ENCODE peak calls at places on chromosomes 5 and 9, in six cellular contexts. I, Y, H, K, R and S are unnamed samples.

GRCh38 chr5:67493676-67494075 is 297.1 kb upstream of the CD180 start:
- DNase-seq in I (peak), Y (no peak), H (peak), K (peak), R (peak), S (peak)

GRCh38 chr5:157651623-157652376 is 438 bp downstream of the SOX30 start:
- DNase-seq in I (no peak), Y (peak), H (peak), K (no peak), R (no peak), S (no peak)

GRCh38 chr9:94127806-94128205 is 43.5 kb downstream of the PTPDC1 start:
- DNase-seq in I (no peak), Y (no peak), H (no peak), K (no peak), R (no peak), S (no peak)

GRCh38 chr9:2173170-2173569 is 158.0 kb downstream of the SMARCA2 start:
- DNase-seq in I (no peak), Y (no peak), H (no peak), K (no peak), R (no peak), S (no peak)

GRCh38 chr5:21164425-21164824 is 1176.4 kb upstream of the CDH18 start:
- DNase-seq in I (no peak), Y (no peak), H (no peak), K (no peak), R (no peak), S (no peak)

GRCh38 chr5:179243333-179243732 is 101.9 kb downstream of the ADAMTS2 start:
- DNase-seq in I (no peak), Y (no peak), H (no peak), K (no peak), R (no peak), S (no peak)

GRCh38 chr5:138913773-138914172 is 38.6 kb upstream of the LRRTM2 start:
- DNase-seq in I (no peak), Y (no peak), H (no peak), K (no peak), R (no peak), S (no peak)

GRCh38 chr9:117782931-117783788 is 79.0 kb downstream of the TLR4 start:
- DNase-seq in I (peak), Y (peak), H (peak), K (no peak), R (peak), S (peak)

GRCh38 chr9:110623462-110624025 is 44.0 kb upstream of the SVEP1 start:
- DNase-seq in I (peak), Y (peak), H (peak), K (peak), R (peak), S (peak)

GRCh38 chr5:27125856-27126255 is 87.5 kb upstream of the CDH9 start:
- DNase-seq in I (no peak), Y (no peak), H (no peak), K (no peak), R (no peak), S (no peak)

GRCh38 chr9:21692390-21692789 is 110.0 kb upstream of the MTAP start:
- DNase-seq in I (no peak), Y (no peak), H (no peak), K (no peak), R (no peak), S (no peak)

GRCh38 chr9:138100711-138101349 is 223.2 kb downstream of the CACNA1B start:
- DNase-seq in I (peak), Y (no peak), H (no peak), K (no peak), R (no peak), S (peak)

GRCh38 chr5:1747803-1748085 is 51.9 kb downstream of the MRPL36 start:
- DNase-seq in I (no peak), Y (no peak), H (no peak), K (no peak), R (no peak), S (no peak)

GRCh38 chr9:545480-545879 is 296.0 kb upstream of the DMRT1 start:
- DNase-seq in I (no peak), Y (no peak), H (no peak), K (no peak), R (no peak), S (no peak)

GRCh38 chr9:27398982-27399653 is 102.2 kb upstream of the EQTN start:
- DNase-seq in I (no peak), Y (no peak), H (no peak), K (no peak), R (no peak), S (no peak)

GRCh38 chr5:71816307-71816706 is 97.2 kb downstream of the CARTPT start:
- DNase-seq in I (no peak), Y (no peak), H (no peak), K (no peak), R (no peak), S (no peak)

GRCh38 chr5:149857499-149857898 is 87.1 kb downstream of the PDE6A start:
- DNase-seq in I (peak), Y (no peak), H (peak), K (no peak), R (no peak), S (no peak)

GRCh38 chr5:143143973-143144372 is 259.5 kb downstream of the NR3C1 start:
- DNase-seq in I (no peak), Y (no peak), H (no peak), K (no peak), R (no peak), S (no peak)

GRCh38 chr5:17411436-17411835 is 86.6 kb upstream of the TAF11L2 start:
- DNase-seq in I (no peak), Y (no peak), H (no peak), K (no peak), R (no peak), S (peak)

GRCh38 chr5:96297867-96298266 is 135.2 kb downstream of the PCSK1 start:
- DNase-seq in I (peak), Y (no peak), H (no peak), K (no peak), R (peak), S (peak)

GRCh38 chr5:76082790-76083554 is at the start of gene SV2C:
- DNase-seq in I (peak), Y (no peak), H (no peak), K (no peak), R (no peak), S (no peak)
- TF ChIP-seq MYC in I (no peak), Y (no peak), H (no peak), K (no peak), R (no peak), S (no peak)

GRCh38 chr5:137035480-137035878 is 463.6 kb downstream of the SPOCK1 start:
- DNase-seq in I (no peak), Y (no peak), H (no peak), K (no peak), R (no peak), S (no peak)

GRCh38 chr5:137034764-137035479 is 464.2 kb downstream of the SPOCK1 start:
- DNase-seq in I (no peak), Y (no peak), H (no peak), K (no peak), R (no peak), S (no peak)

GRCh38 chr5:137039939-137040515 is 459.1 kb downstream of the SPOCK1 start:
- DNase-seq in I (no peak), Y (no peak), H (no peak), K (no peak), R (no peak), S (no peak)

GRCh38 chr5:137036630-137037029 is 462.5 kb downstream of the SPOCK1 start:
- DNase-seq in I (no peak), Y (no peak), H (peak), K (no peak), R (no peak), S (no peak)

DNA sequence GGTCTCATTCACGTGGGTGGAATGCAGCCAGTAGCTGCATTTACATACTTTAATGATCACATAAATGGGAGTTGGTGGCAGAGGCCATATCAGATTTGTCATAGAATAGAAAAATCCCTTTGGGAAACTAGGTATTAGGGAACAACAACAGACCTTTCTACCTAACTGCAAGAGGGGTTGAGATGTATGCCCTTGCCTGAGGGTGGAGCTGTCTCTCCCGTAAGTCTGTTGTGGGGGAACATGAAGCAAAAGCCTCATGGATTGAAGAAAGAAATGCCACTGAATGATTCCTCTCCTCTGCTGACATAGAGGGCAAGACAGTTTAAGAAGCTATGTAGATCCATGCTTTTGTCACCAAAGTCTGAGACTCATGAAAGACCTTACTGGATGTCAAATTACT is 461.3 kb downstream of the SPOCK1 start:
- DNase-seq in I (no peak), Y (no peak), H (no peak), K (no peak), R (no peak), S (no peak)
- TF ChIP-seq CTCF in I (no peak), Y (no peak), H (no peak), K (no peak), R (no peak), S (no peak)

GRCh38 chr5:133523921-133524320 is 88.4 kb downstream of the FSTL4 start:
- DNase-seq in I (no peak), Y (no peak), H (no peak), K (no peak), R (no peak), S (no peak)
- TF ChIP-seq MYC in I (no peak), Y (no peak), H (no peak), K (no peak), R (no peak), S (no peak)

GRCh38 chr9:14766299-14766698 is 43.8 kb upstream of the CER1 start:
- DNase-seq in I (no peak), Y (no peak), H (no peak), K (no peak), R (no peak), S (no peak)

GRCh38 chr9:14770592-14770991 is 48.1 kb upstream of the CER1 start:
- DNase-seq in I (no peak), Y (no peak), H (no peak), K (no peak), R (no peak), S (no peak)

GRCh38 chr9:14768561-14769234 is 46.2 kb upstream of the CER1 start:
- DNase-seq in I (peak), Y (no peak), H (peak), K (peak), R (peak), S (peak)

GRCh38 chr9:14769235-14769580 is 46.7 kb upstream of the CER1 start:
- DNase-seq in I (peak), Y (no peak), H (peak), K (no peak), R (no peak), S (peak)
- TF ChIP-seq CTCF in I (no peak), Y (peak), H (peak), K (peak), R (no peak), S (peak)

GRCh38 chr5:7576023-7576715 is 180.2 kb downstream of the ADCY2 start:
- DNase-seq in I (no peak), Y (no peak), H (no peak), K (no peak), R (no peak), S (no peak)

GRCh38 chr5:7578056-7578455 is 182.1 kb downstream of the ADCY2 start:
- DNase-seq in I (no peak), Y (no peak), H (no peak), K (no peak), R (no peak), S (no peak)

GRCh38 chr5:7577381-7577780 is 181.4 kb downstream of the ADCY2 start:
- DNase-seq in I (no peak), Y (no peak), H (no peak), K (no peak), R (no peak), S (no peak)
- TF ChIP-seq MYC in I (no peak), Y (no peak), H (no peak), K (no peak), R (no peak), S (no peak)